ENCODE peak calls at places on chromosomes 5 and 9, in eight cellular contexts. One of them, this sample, is unnamed. For H3K36me3, the result is how much of the 10 kb centered on the place peaks cover.

GRCh38 chr5:132839426-132840301 is 9.2 kb upstream of the SHROOM1 start:
- DNase-seq in heart left ventricle: no peak
- DNase-seq in Peyer's patch: no peak
- DNase-seq in uterus: no peak
- DNase-seq in adrenal gland: no peak
- DNase-seq in tibial nerve: no peak
- DNase-seq in prostate gland: peak
- DNase-seq in transverse colon: peak
- DNase-seq in this sample: no peak

GRCh38 chr9:133761641-133762248 is 23.6 kb upstream of the SARDH start:
- DNase-seq in heart left ventricle: peak
- DNase-seq in Peyer's patch: peak
- DNase-seq in prostate gland: no peak
- DNase-seq in adrenal gland: peak
- DNase-seq in tibial nerve: no peak
- DNase-seq in uterus: peak
- DNase-seq in transverse colon: no peak
- DNase-seq in this sample: peak

GRCh38 chr9:135413086-135413375 is 66.6 kb upstream of the PPP1R26 start:
- DNase-seq in tibial nerve: no peak
- DNase-seq in transverse colon: no peak
- DNase-seq in prostate gland: no peak
- DNase-seq in heart left ventricle: peak
- DNase-seq in Peyer's patch: no peak
- DNase-seq in uterus: no peak
- DNase-seq in adrenal gland: no peak
- DNase-seq in this sample: peak

GRCh38 chr5:176151286-176151685 is 86.9 kb upstream of the SIMC1 start:
- DNase-seq in uterus: no peak
- DNase-seq in tibial nerve: no peak
- DNase-seq in prostate gland: no peak
- DNase-seq in Peyer's patch: no peak
- DNase-seq in transverse colon: no peak
- DNase-seq in adrenal gland: no peak
- DNase-seq in heart left ventricle: no peak
- DNase-seq in this sample: no peak

GRCh38 chr5:10145922-10146321 is 103.8 kb downstream of the ATPSCKMT start:
- DNase-seq in uterus: no peak
- DNase-seq in tibial nerve: no peak
- DNase-seq in Peyer's patch: no peak
- DNase-seq in transverse colon: no peak
- DNase-seq in prostate gland: no peak
- DNase-seq in adrenal gland: no peak
- DNase-seq in heart left ventricle: no peak
- DNase-seq in this sample: no peak

GRCh38 chr5:125209650-125210049 is 463.2 kb upstream of the ZNF608 start:
- DNase-seq in adrenal gland: peak
- DNase-seq in transverse colon: no peak
- DNase-seq in prostate gland: no peak
- DNase-seq in Peyer's patch: no peak
- DNase-seq in tibial nerve: no peak
- DNase-seq in uterus: no peak
- DNase-seq in heart left ventricle: no peak
- DNase-seq in this sample: no peak

GRCh38 chr5:131756942-131757341 is 39.9 kb downstream of the FNIP1 start:
- DNase-seq in prostate gland: no peak
- DNase-seq in heart left ventricle: no peak
- DNase-seq in transverse colon: no peak
- DNase-seq in Peyer's patch: no peak
- DNase-seq in tibial nerve: no peak
- DNase-seq in uterus: no peak
- DNase-seq in adrenal gland: no peak
- DNase-seq in this sample: no peak

GRCh38 chr9:27485158-27485557 is 38.9 kb upstream of the IFNK start:
- DNase-seq in uterus: no peak
- DNase-seq in prostate gland: no peak
- DNase-seq in transverse colon: no peak
- DNase-seq in Peyer's patch: no peak
- DNase-seq in tibial nerve: no peak
- DNase-seq in adrenal gland: no peak
- DNase-seq in heart left ventricle: no peak
- DNase-seq in this sample: no peak

GRCh38 chr5:145362261-145362660 is 472.9 kb downstream of the PRELID2 start:
- DNase-seq in Peyer's patch: no peak
- DNase-seq in heart left ventricle: no peak
- DNase-seq in transverse colon: no peak
- DNase-seq in prostate gland: no peak
- DNase-seq in tibial nerve: no peak
- DNase-seq in adrenal gland: no peak
- DNase-seq in uterus: no peak
- DNase-seq in this sample: no peak

GRCh38 chr9:124392855-124393460 is 22.3 kb downstream of the PSMB7 start:
- DNase-seq in transverse colon: no peak
- DNase-seq in uterus: no peak
- DNase-seq in tibial nerve: no peak
- DNase-seq in Peyer's patch: no peak
- DNase-seq in prostate gland: no peak
- DNase-seq in adrenal gland: peak
- DNase-seq in heart left ventricle: no peak
- DNase-seq in this sample: no peak

GRCh38 chr5:157345485-157345884 is 79.6 kb downstream of the CYFIP2 start:
- DNase-seq in adrenal gland: no peak
- DNase-seq in uterus: no peak
- DNase-seq in heart left ventricle: no peak
- DNase-seq in tibial nerve: no peak
- DNase-seq in transverse colon: no peak
- DNase-seq in Peyer's patch: no peak
- DNase-seq in prostate gland: no peak
- DNase-seq in this sample: no peak

GRCh38 chr9:3951266-3951665 is 348.6 kb downstream of the GLIS3 start:
- DNase-seq in heart left ventricle: no peak
- DNase-seq in adrenal gland: no peak
- DNase-seq in Peyer's patch: no peak
- DNase-seq in tibial nerve: no peak
- DNase-seq in transverse colon: no peak
- DNase-seq in uterus: no peak
- DNase-seq in prostate gland: no peak
- DNase-seq in this sample: no peak

GRCh38 chr5:97478513-97478912 is 295.5 kb upstream of the RIOK2 start:
- DNase-seq in uterus: no peak
- DNase-seq in tibial nerve: no peak
- DNase-seq in heart left ventricle: no peak
- DNase-seq in Peyer's patch: no peak
- DNase-seq in transverse colon: no peak
- DNase-seq in prostate gland: no peak
- DNase-seq in adrenal gland: no peak
- DNase-seq in this sample: no peak

GRCh38 chr5:179270581-179271300 is 74.5 kb downstream of the ADAMTS2 start:
- DNase-seq in heart left ventricle: peak
- DNase-seq in uterus: peak
- DNase-seq in prostate gland: no peak
- DNase-seq in adrenal gland: peak
- DNase-seq in Peyer's patch: peak
- DNase-seq in transverse colon: peak
- DNase-seq in tibial nerve: no peak
- DNase-seq in this sample: peak

GRCh38 chr5:39220280-39221030 is 1.1 kb upstream of the FYB1 start:
- DNase-seq in prostate gland: no peak
- DNase-seq in Peyer's patch: no peak
- DNase-seq in uterus: no peak
- DNase-seq in transverse colon: no peak
- DNase-seq in tibial nerve: no peak
- DNase-seq in heart left ventricle: no peak
- DNase-seq in adrenal gland: no peak
- DNase-seq in this sample: no peak

GRCh38 chr9:87597710-87598200 is 100.1 kb downstream of the DAPK1 start:
- DNase-seq in heart left ventricle: no peak
- DNase-seq in uterus: no peak
- DNase-seq in transverse colon: no peak
- DNase-seq in prostate gland: no peak
- DNase-seq in Peyer's patch: no peak
- DNase-seq in tibial nerve: no peak
- DNase-seq in adrenal gland: no peak
- DNase-seq in this sample: no peak

GRCh38 chr9:2809692-2810423 is 34.0 kb downstream of the PUM3 start:
- DNase-seq in transverse colon: no peak
- DNase-seq in adrenal gland: peak
- DNase-seq in uterus: no peak
- DNase-seq in prostate gland: no peak
- DNase-seq in heart left ventricle: no peak
- DNase-seq in tibial nerve: no peak
- DNase-seq in Peyer's patch: no peak
- DNase-seq in this sample: no peak

GRCh38 chr5:172640139-172640538 is 924 bp upstream of the NEURL1B start:
- DNase-seq in prostate gland: no peak
- DNase-seq in transverse colon: no peak
- DNase-seq in adrenal gland: no peak
- DNase-seq in heart left ventricle: peak
- DNase-seq in uterus: no peak
- DNase-seq in Peyer's patch: no peak
- DNase-seq in tibial nerve: no peak
- DNase-seq in this sample: peak

GRCh38 chr5:172640822-172641358 is at the start of gene NEURL1B:
- DNase-seq in transverse colon: peak
- DNase-seq in uterus: peak
- DNase-seq in tibial nerve: peak
- DNase-seq in heart left ventricle: peak
- DNase-seq in prostate gland: peak
- DNase-seq in adrenal gland: peak
- DNase-seq in Peyer's patch: peak
- DNase-seq in this sample: peak

GRCh38 chr5:172642046-172642409 is 965 bp downstream of the NEURL1B start:
- DNase-seq in heart left ventricle: no peak
- DNase-seq in adrenal gland: no peak
- DNase-seq in Peyer's patch: no peak
- DNase-seq in transverse colon: no peak
- DNase-seq in tibial nerve: no peak
- DNase-seq in uterus: no peak
- DNase-seq in prostate gland: no peak
- DNase-seq in this sample: no peak

GRCh38 chr5:172642511-172642910 is 1.4 kb downstream of the NEURL1B start:
- DNase-seq in prostate gland: no peak
- DNase-seq in tibial nerve: no peak
- DNase-seq in Peyer's patch: no peak
- DNase-seq in transverse colon: no peak
- DNase-seq in uterus: no peak
- DNase-seq in heart left ventricle: peak
- DNase-seq in adrenal gland: no peak
- DNase-seq in this sample: no peak

GRCh38 chr5:172641359-172642045 is 439 bp downstream of the NEURL1B start:
- DNase-seq in adrenal gland: no peak
- DNase-seq in transverse colon: no peak
- DNase-seq in heart left ventricle: peak
- DNase-seq in prostate gland: no peak
- DNase-seq in tibial nerve: no peak
- DNase-seq in uterus: peak
- DNase-seq in Peyer's patch: no peak
- DNase-seq in this sample: peak
- H3K4me3 ChIP-seq in adrenal gland: no peak
- H3K4me3 ChIP-seq in transverse colon: peak
- H3K4me3 ChIP-seq in heart left ventricle: peak
- H3K4me3 ChIP-seq in prostate gland: peak
- H3K4me3 ChIP-seq in tibial nerve: peak
- H3K4me3 ChIP-seq in uterus: peak
- H3K4me3 ChIP-seq in Peyer's patch: peak
- H3K4me3 ChIP-seq in this sample: peak

GRCh38 chr5:167995844-167996400 is 295.5 kb upstream of the WWC1 start:
- DNase-seq in transverse colon: no peak
- DNase-seq in prostate gland: peak
- DNase-seq in adrenal gland: no peak
- DNase-seq in tibial nerve: no peak
- DNase-seq in uterus: no peak
- DNase-seq in heart left ventricle: no peak
- DNase-seq in Peyer's patch: no peak
- DNase-seq in this sample: no peak
- H3K36me3 ChIP-seq in transverse colon: under half
- H3K36me3 ChIP-seq in prostate gland: under half
- H3K36me3 ChIP-seq in adrenal gland: under half
- H3K36me3 ChIP-seq in tibial nerve: under half
- H3K36me3 ChIP-seq in uterus: under half
- H3K36me3 ChIP-seq in heart left ventricle: under half
- H3K36me3 ChIP-seq in Peyer's patch: under half
- H3K36me3 ChIP-seq in this sample: under half

GRCh38 chr9:111483862-111484563 is at the start of gene ECPAS:
- DNase-seq in transverse colon: peak
- DNase-seq in Peyer's patch: peak
- DNase-seq in prostate gland: peak
- DNase-seq in uterus: peak
- DNase-seq in tibial nerve: peak
- DNase-seq in adrenal gland: peak
- DNase-seq in heart left ventricle: peak
- DNase-seq in this sample: peak
- TF ChIP-seq POLR2A in transverse colon: peak
- TF ChIP-seq POLR2A in Peyer's patch: peak
- TF ChIP-seq POLR2A in prostate gland: peak
- TF ChIP-seq POLR2A in uterus: no peak
- TF ChIP-seq POLR2A in tibial nerve: peak
- TF ChIP-seq POLR2A in adrenal gland: no peak
- TF ChIP-seq POLR2A in heart left ventricle: no peak
- TF ChIP-seq POLR2A in this sample: no peak

GRCh38 chr9:14301006-14301405 is 12.9 kb downstream of the NFIB start:
- DNase-seq in Peyer's patch: no peak
- DNase-seq in transverse colon: no peak
- DNase-seq in prostate gland: no peak
- DNase-seq in uterus: no peak
- DNase-seq in tibial nerve: no peak
- DNase-seq in adrenal gland: no peak
- DNase-seq in heart left ventricle: no peak
- DNase-seq in this sample: no peak

GRCh38 chr9:14298607-14299022 is 15.3 kb downstream of the NFIB start:
- DNase-seq in transverse colon: no peak
- DNase-seq in prostate gland: no peak
- DNase-seq in Peyer's patch: no peak
- DNase-seq in adrenal gland: no peak
- DNase-seq in tibial nerve: no peak
- DNase-seq in uterus: no peak
- DNase-seq in heart left ventricle: no peak
- DNase-seq in this sample: no peak

GRCh38 chr9:14302405-14302804 is 11.5 kb downstream of the NFIB start:
- DNase-seq in adrenal gland: no peak
- DNase-seq in Peyer's patch: no peak
- DNase-seq in transverse colon: no peak
- DNase-seq in tibial nerve: no peak
- DNase-seq in uterus: no peak
- DNase-seq in heart left ventricle: no peak
- DNase-seq in prostate gland: no peak
- DNase-seq in this sample: no peak

GRCh38 chr9:14301582-14301981 is 12.4 kb downstream of the NFIB start:
- DNase-seq in heart left ventricle: no peak
- DNase-seq in prostate gland: no peak
- DNase-seq in Peyer's patch: no peak
- DNase-seq in uterus: no peak
- DNase-seq in transverse colon: no peak
- DNase-seq in tibial nerve: no peak
- DNase-seq in adrenal gland: no peak
- DNase-seq in this sample: no peak

DNA sequence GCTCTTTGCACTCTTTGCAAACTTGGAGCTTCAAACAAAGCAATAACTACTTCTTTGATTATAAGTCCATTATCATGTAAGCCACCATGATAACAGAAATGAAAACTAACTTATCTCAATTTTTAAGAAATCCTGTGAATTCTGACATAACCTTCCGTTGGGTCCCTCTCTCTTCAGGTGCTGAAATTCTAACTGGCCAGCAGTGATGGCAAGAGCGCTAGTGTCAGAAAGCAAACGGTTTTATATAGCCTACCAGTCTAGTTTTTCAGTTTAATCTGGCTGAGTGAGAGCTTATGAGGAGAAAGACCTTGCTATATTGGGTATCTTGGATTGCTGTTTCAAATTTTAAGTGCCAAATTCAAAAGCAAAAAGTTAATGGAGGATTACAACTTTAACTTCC is 13.4 kb downstream of the NFIB start:
- DNase-seq in heart left ventricle: no peak
- DNase-seq in prostate gland: no peak
- DNase-seq in uterus: no peak
- DNase-seq in transverse colon: no peak
- DNase-seq in adrenal gland: no peak
- DNase-seq in Peyer's patch: no peak
- DNase-seq in tibial nerve: no peak
- DNase-seq in this sample: no peak
- H3K4me3 ChIP-seq in heart left ventricle: no peak
- H3K4me3 ChIP-seq in prostate gland: no peak
- H3K4me3 ChIP-seq in uterus: no peak
- H3K4me3 ChIP-seq in transverse colon: no peak
- H3K4me3 ChIP-seq in adrenal gland: no peak
- H3K4me3 ChIP-seq in Peyer's patch: peak
- H3K4me3 ChIP-seq in tibial nerve: no peak
- H3K4me3 ChIP-seq in this sample: no peak